ENCODE peak calls at places on chromosome 3, in ten cellular contexts. Y is body of pancreas; L is WTC11; T is mesothelial cell of epicardium; U is upper lobe of right lung; V is GM06990; N is CD4-positive, alpha-beta T cell; D is cardiac muscle cell; O is foreskin fibroblast; E is psoas muscle. K is an unnamed sample.

GRCh38 chr3:154745925-154746324 is 315.9 kb upstream of the GPR149 start:
- DNase-seq in Y (no peak), L (no peak), T (no peak), U (no peak), V (no peak), N (no peak), D (no peak), O (no peak), E (no peak), K (no peak)

GRCh38 chr3:10085738-10086137 is 22.3 kb downstream of the FANCD2OS start:
- DNase-seq in Y (no peak), L (no peak), T (no peak), U (no peak), V (no peak), N (no peak), D (no peak), O (no peak), E (no peak), K (no peak)

GRCh38 chr3:185750015-185750414 is 74.8 kb downstream of the IGF2BP2 start:
- DNase-seq in Y (no peak), L (no peak), T (no peak), U (no peak), V (no peak), N (no peak), D (no peak), O (no peak), E (no peak), K (no peak)

GRCh38 chr3:120170223-120170622 is 76.0 kb upstream of the GSK3B start:
- DNase-seq in Y (no peak), L (no peak), T (no peak), U (no peak), V (no peak), N (no peak), D (no peak), O (peak; percentile 95), E (no peak), K (no peak)

GRCh38 chr3:5479229-5479799 is 291.8 kb downstream of the EDEM1 start:
- DNase-seq in Y (no peak), L (no peak), T (no peak), U (no peak), V (no peak), N (no peak), D (no peak), O (no peak), E (no peak), K (no peak)

GRCh38 chr3:184196536-184196935 is 10.5 kb downstream of the ABCF3 start:
- DNase-seq in Y (no peak), L (no peak), T (no peak), U (no peak), V (no peak), N (no peak), D (no peak), O (no peak), E (no peak), K (no peak)

GRCh38 chr3:39097716-39098472 is 9.5 kb downstream of the GORASP1 start:
- DNase-seq in Y (no peak), L (no peak), T (no peak), U (no peak), V (no peak), N (no peak), D (no peak), O (peak; percentile 20), E (no peak), K (no peak)

GRCh38 chr3:11616551-11616950 is 27.2 kb downstream of the VGLL4 start:
- DNase-seq in Y (no peak), L (no peak), T (no peak), U (no peak), V (no peak), N (no peak), D (no peak), O (no peak), E (no peak), K (no peak)

GRCh38 chr3:193194417-193194816 is 46.6 kb upstream of the PLAAT1 start:
- DNase-seq in Y (no peak), L (no peak), T (no peak), U (no peak), V (no peak), N (no peak), D (no peak), O (no peak), E (no peak), K (no peak)

GRCh38 chr3:30141178-30141581 is 465.2 kb upstream of the TGFBR2 start:
- DNase-seq in Y (no peak), L (no peak), T (no peak), U (no peak), V (no peak), N (no peak), D (no peak), O (peak; percentile 17), E (no peak), K (no peak)

GRCh38 chr3:116140100-116140689 is 305.1 kb downstream of the LSAMP start:
- DNase-seq in Y (no peak), L (no peak), T (no peak), U (no peak), V (no peak), N (no peak), D (peak; percentile 63), O (peak; percentile 52), E (no peak), K (no peak)

GRCh38 chr3:125024817-125025216 is 31.0 kb downstream of the HEG1 start:
- DNase-seq in Y (no peak), L (no peak), T (no peak), U (no peak), V (no peak), N (no peak), D (no peak), O (no peak), E (peak; percentile 68), K (no peak)

GRCh38 chr3:127061641-127062040 is 78.7 kb downstream of the PLXNA1 start:
- DNase-seq in Y (no peak), L (no peak), T (no peak), U (no peak), V (no peak), N (no peak), D (no peak), O (no peak), E (peak; percentile 2), K (no peak)
- TF ChIP-seq CTCF in Y (no peak), L (no peak), T (no peak), U (no peak), V (no peak), N (no peak), D (no peak), O (no peak), E (no peak), K (no peak)

GRCh38 chr3:24492971-24493551 is 1.6 kb downstream of the THRB start:
- DNase-seq in Y (no peak), L (no peak), T (no peak), U (no peak), V (no peak), N (no peak), D (no peak), O (peak; percentile 24), E (no peak), K (no peak)

GRCh38 chr3:24495334-24495994 is 814 bp upstream of the THRB start:
- DNase-seq in Y (peak; percentile 73), L (peak; percentile 67), T (peak; percentile 65), U (peak; percentile 87), V (no peak), N (no peak), D (peak; percentile 21), O (peak; percentile 61), E (peak; percentile 62), K (no peak)

GRCh38 chr3:24496529-24497482 is 2.2 kb upstream of the THRB start:
- DNase-seq in Y (peak; percentile 90), L (peak; percentile 79), T (peak; percentile 53), U (peak; percentile 84), V (no peak), N (no peak), D (peak; percentile 95), O (peak; percentile 73), E (peak; percentile 80), K (no peak)

GRCh38 chr3:24494616-24495333 is at the start of gene THRB:
- DNase-seq in Y (peak; percentile 76), L (peak; percentile 77), T (peak; percentile 71), U (peak; percentile 89), V (peak; percentile 22), N (no peak), D (peak; percentile 66), O (peak; percentile 83), E (peak; percentile 83), K (peak; percentile 67)

GRCh38 chr3:24493951-24494615 is 567 bp downstream of the THRB start:
- DNase-seq in Y (peak; percentile 70), L (peak; percentile 52), T (peak; percentile 43), U (peak; percentile 88), V (no peak), N (no peak), D (peak; percentile 59), O (peak; percentile 66), E (peak; percentile 86), K (no peak)
- TF ChIP-seq CTCF in Y (no peak), L (no peak), T (no peak), U (no peak), V (no peak), N (no peak), D (no peak), O (no peak), E (no peak), K (no peak)

DNA sequence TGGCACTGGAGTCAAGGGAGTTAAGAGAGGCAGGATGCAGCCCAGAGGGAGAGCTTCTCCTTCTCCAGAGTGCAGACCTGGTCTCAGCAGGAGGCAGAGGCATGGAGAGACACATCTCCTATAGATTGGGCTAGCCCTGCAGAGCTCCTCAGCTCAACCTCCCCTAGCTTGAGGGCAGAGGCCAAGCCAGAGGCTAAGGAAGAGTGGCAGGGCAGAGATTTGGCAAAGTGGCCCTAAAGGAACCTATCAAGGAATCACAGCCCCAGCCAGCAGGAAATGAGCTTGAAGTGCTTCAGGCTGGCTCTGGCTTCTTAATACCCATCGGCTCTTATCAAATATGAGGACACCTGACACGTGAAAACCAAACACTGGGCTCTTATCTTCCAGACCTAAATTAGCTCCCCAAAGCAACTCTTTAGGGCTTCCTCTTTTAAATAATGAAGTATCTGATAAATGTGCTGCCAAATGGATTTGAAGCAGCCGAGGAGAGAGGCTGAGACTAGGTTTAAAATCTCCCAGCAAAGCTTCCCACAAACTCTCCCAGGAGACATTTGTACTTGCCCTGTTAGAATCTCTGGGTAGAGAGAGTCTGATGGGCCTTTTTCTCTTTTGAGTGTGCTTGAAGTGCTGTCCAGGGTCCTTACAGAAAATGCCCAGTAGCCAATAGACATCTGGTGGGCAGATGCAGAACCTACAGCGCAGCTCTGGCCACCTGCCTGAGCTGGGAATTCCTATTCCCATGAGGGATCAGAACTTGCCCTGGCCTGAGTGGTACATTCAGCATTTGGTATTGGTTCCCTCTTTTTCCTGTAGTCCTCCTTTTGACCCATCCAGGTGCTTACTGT is 271.4 kb downstream of the CLSTN2 start:
- DNase-seq in Y (no peak), L (peak; percentile 38), T (peak; percentile 44), U (no peak), V (no peak), N (no peak), D (peak; percentile 44), O (peak; percentile 63), E (no peak), K (no peak)
- TF ChIP-seq CTCF in Y (no peak), L (no peak), T (no peak), U (no peak), V (peak; percentile 25), N (no peak), D (peak; percentile 19), O (no peak), E (peak; percentile 25), K (no peak)

DNA sequence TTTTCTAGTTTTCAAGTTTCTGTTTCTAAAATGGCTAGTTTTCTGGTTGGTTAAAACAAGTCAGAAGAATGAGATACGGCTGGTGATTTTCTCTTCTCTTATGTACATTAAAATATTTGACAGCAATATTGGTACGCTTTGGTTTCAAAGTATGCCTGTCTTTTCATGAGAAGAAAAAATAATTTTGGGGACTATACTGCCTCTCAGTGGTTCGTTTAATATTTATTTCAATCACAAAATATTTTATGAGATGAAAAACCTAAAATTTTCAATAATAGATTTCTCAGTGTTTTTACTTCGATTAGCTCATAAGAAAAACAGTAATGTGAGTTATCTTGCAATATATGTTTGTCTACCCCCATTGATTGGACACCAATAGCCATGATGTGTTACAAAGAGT is 72.8 kb upstream of the AADACL2 start:
- DNase-seq in Y (no peak), L (no peak), T (no peak), U (no peak), V (no peak), N (no peak), D (peak; percentile 62), O (peak; percentile 25), E (no peak), K (no peak)
- TF ChIP-seq CTCF in Y (no peak), L (no peak), T (peak; percentile 38), U (peak; percentile 22), V (no peak), N (no peak), D (peak; percentile 15), O (peak; percentile 7), E (peak; percentile 41), K (no peak)

K was measured in D721Med.